ENCODE peak calls at places on chromosomes 5 and 9, in four cellular contexts. E, Z, Q and V are unnamed samples.

GRCh38 chr5:74357827-74358226 is 282.7 kb downstream of the ENC1 start:
- DNase-seq in E (no peak), Z (no peak), Q (peak), V (no peak)

GRCh38 chr5:10760033-10760975 is 730 bp downstream of the DAP start:
- DNase-seq in Z (peak), E (peak), Q (no peak), V (peak)

GRCh38 chr5:139641116-139642080 is 6.8 kb upstream of the CXXC5 start:
- DNase-seq in Q (no peak), E (peak), Z (no peak), V (peak)

GRCh38 chr5:103452666-103453065 is 109.9 kb downstream of the NUDT12 start:
- DNase-seq in E (no peak), Z (no peak), Q (no peak), V (no peak)

GRCh38 chr5:8333977-8334376 is 465.0 kb downstream of the MTRR start:
- DNase-seq in E (no peak), Q (no peak), Z (no peak), V (no peak)

GRCh38 chr5:157818368-157818767 is 40.6 kb downstream of the CLINT1 start:
- DNase-seq in E (no peak), Q (no peak), Z (no peak), V (no peak)

GRCh38 chr5:127930311-127930710 is 153.3 kb upstream of the SLC12A2 start:
- DNase-seq in Z (no peak), Q (no peak), E (peak), V (peak)

GRCh38 chr5:56405536-56405935 is 172.4 kb upstream of the ANKRD55 start:
- DNase-seq in E (no peak), Q (no peak), Z (no peak), V (no peak)

GRCh38 chr5:84287964-84288363 is 96.7 kb downstream of the EDIL3 start:
- DNase-seq in E (no peak), Q (no peak), Z (no peak), V (peak)

GRCh38 chr5:115308815-115309214 is 12.4 kb upstream of the CCDC112 start:
- DNase-seq in E (no peak), Z (no peak), Q (no peak), V (no peak)

GRCh38 chr5:67182406-67182805 is 14.2 kb downstream of the CD180 start:
- DNase-seq in E (no peak), Z (no peak), Q (peak), V (peak)

GRCh38 chr9:130997925-130998595 is 10.9 kb upstream of the LAMC3 start:
- DNase-seq in Q (peak), E (peak), Z (peak), V (peak)

GRCh38 chr5:72141440-72142271 is 34.4 kb downstream of the MAP1B start:
- DNase-seq in Q (no peak), Z (no peak), E (no peak), V (no peak)

GRCh38 chr5:67963789-67964519 is 251.6 kb upstream of the PIK3R1 start:
- DNase-seq in Z (peak), Q (no peak), E (peak), V (peak)

GRCh38 chr9:127722055-127722454 is 6.2 kb downstream of the TTC16 start:
- DNase-seq in Z (no peak), Q (no peak), E (no peak), V (no peak)

GRCh38 chr5:96614110-96614691 is 48.0 kb upstream of the CAST start:
- DNase-seq in E (peak), Q (peak), Z (peak), V (peak)

GRCh38 chr5:115068239-115069086 is 101.2 kb downstream of the TRIM36 start:
- DNase-seq in E (no peak), Z (no peak), Q (no peak), V (no peak)

GRCh38 chr5:82165740-82166530 is 112.2 kb downstream of the RPS23 start:
- DNase-seq in E (peak), Q (no peak), Z (peak), V (peak)

GRCh38 chr9:22170162-22170932 is 161.2 kb upstream of the CDKN2B start:
- DNase-seq in Q (no peak), Z (no peak), E (no peak), V (no peak)

GRCh38 chr5:1169608-1170115 is 31.7 kb upstream of the SLC6A19 start:
- DNase-seq in Z (no peak), Q (no peak), E (no peak), V (no peak)

GRCh38 chr5:140312067-140312790 is 9.3 kb upstream of the PFDN1 start:
- DNase-seq in Q (no peak), Z (no peak), E (peak), V (peak)

GRCh38 chr5:177116631-177117373 is 16.8 kb upstream of the NSD1 start:
- DNase-seq in Z (peak), Q (peak), E (peak), V (peak)

GRCh38 chr9:130660683-130661460 is 3.5 kb upstream of the PRDM12 start:
- DNase-seq in Q (peak), Z (no peak), E (no peak), V (no peak)

GRCh38 chr9:17219261-17219660 is 84.4 kb downstream of the CNTLN start:
- DNase-seq in Z (no peak), E (no peak), Q (no peak), V (no peak)

GRCh38 chr9:14087576-14087975 is 226.4 kb downstream of the NFIB start:
- DNase-seq in Z (no peak), E (no peak), Q (no peak), V (no peak)

GRCh38 chr9:82923410-82924242 is 139.3 kb downstream of the RASEF start:
- DNase-seq in Z (peak), E (no peak), Q (no peak), V (no peak)

GRCh38 chr5:132883261-132883834 is 9.9 kb downstream of the LEAP2 start:
- DNase-seq in E (peak), Z (peak), Q (no peak), V (peak)

GRCh38 chr9:132164604-132165362 is 2.9 kb downstream of the NTNG2 start:
- DNase-seq in Q (peak), Z (peak), E (no peak), V (no peak)

GRCh38 chr5:168182269-168182668 is 109.2 kb upstream of the WWC1 start:
- DNase-seq in Z (no peak), E (no peak), Q (no peak), V (no peak)

GRCh38 chr9:86187121-86187520 is 72.3 kb downstream of the C9orf153 start:
- DNase-seq in E (no peak), Z (no peak), Q (no peak), V (no peak)

GRCh38 chr9:9142001-9142400 is 1342.4 kb upstream of the DMAC1 start:
- DNase-seq in Z (no peak), Q (no peak), E (no peak), V (no peak)

GRCh38 chr9:109349431-109349846 is 28.6 kb upstream of the EPB41L4B start:
- DNase-seq in E (no peak), Q (no peak), Z (no peak), V (no peak)

GRCh38 chr9:16069671-16070586 is 517.1 kb downstream of the CCDC171 start:
- DNase-seq in Z (no peak), E (no peak), Q (no peak), V (peak)

GRCh38 chr5:112174959-112175594 is 244.0 kb downstream of the EPB41L4A start:
- DNase-seq in Q (no peak), E (no peak), Z (peak), V (no peak)

GRCh38 chr5:28165116-28165515 is 1126.7 kb upstream of the CDH9 start:
- DNase-seq in E (no peak), Q (no peak), Z (no peak), V (peak)

GRCh38 chr9:81031422-81032029 is 657.8 kb downstream of the TLE1 start:
- DNase-seq in Z (no peak), E (no peak), Q (no peak), V (peak)

GRCh38 chr5:43643327-43643726 is 40.3 kb downstream of the NNT start:
- DNase-seq in Z (no peak), E (no peak), Q (no peak), V (no peak)

GRCh38 chr9:110142868-110143866 is 64.8 kb downstream of the C9orf152 start:
- DNase-seq in E (no peak), Z (no peak), Q (no peak), V (no peak)